ENCODE peak calls at places on chromosomes 3 and 15, in ten cellular contexts. Z is HFFc6; C is GM12865; E is progenitor cell of endocrine pancreas; Q is AG09309; B is vagina; F is CD8-positive, alpha-beta T cell; W is body of pancreas; U is endothelial cell; P is uterus. A is an unnamed sample.

GRCh38 chr15:85741662-85742061 is 53.1 kb downstream of the KLHL25 start:
- DNase-seq in W (no peak), Q (no peak), B (no peak), E (no peak), F (no peak), U (no peak), C (no peak), P (no peak), Z (no peak), A (no peak)

GRCh38 chr15:52567886-52568568 is 803 bp downstream of the ARPP19 start:
- DNase-seq in Q (no peak), Z (no peak), U (no peak), C (peak; percentile 51), F (peak; percentile 17), W (peak; percentile 66), B (no peak), P (no peak), E (peak; percentile 21), A (peak; percentile 10)

GRCh38 chr3:107644631-107645030 is 121.9 kb downstream of the BBX start:
- DNase-seq in B (no peak), Q (no peak), P (no peak), C (no peak), F (no peak), U (no peak), E (no peak), Z (no peak), W (no peak), A (no peak)

GRCh38 chr3:31481697-31482096 is 51.0 kb upstream of the STT3B start:
- DNase-seq in B (no peak), Z (no peak), F (no peak), E (no peak), Q (no peak), P (no peak), C (no peak), W (no peak), U (no peak), A (no peak)

GRCh38 chr15:94097567-94097966 is 133.8 kb upstream of the MCTP2 start:
- DNase-seq in U (no peak), E (no peak), Z (peak; percentile 39), P (no peak), W (no peak), B (no peak), Q (no peak), F (no peak), C (no peak), A (no peak)

GRCh38 chr15:48514103-48514817 is 131.2 kb downstream of the FBN1 start:
- DNase-seq in Z (no peak), C (no peak), E (no peak), W (no peak), U (no peak), Q (no peak), F (no peak), B (no peak), P (no peak), A (no peak)

GRCh38 chr15:79078763-79079395 is 11.7 kb downstream of the RASGRF1 start:
- DNase-seq in B (no peak), F (no peak), E (no peak), C (peak; percentile 11), U (no peak), Q (no peak), Z (no peak), P (no peak), W (no peak), A (no peak)

GRCh38 chr15:74210729-74211128 is 8.1 kb upstream of the STRA6 start:
- DNase-seq in E (no peak), F (no peak), Q (no peak), U (no peak), C (no peak), B (no peak), W (no peak), Z (no peak), P (no peak), A (no peak)

GRCh38 chr3:71304684-71305083 is 278.8 kb downstream of the FOXP1 start:
- DNase-seq in Q (no peak), B (no peak), Z (no peak), P (peak; percentile 34), U (no peak), W (peak; percentile 33), E (no peak), C (no peak), F (no peak), A (no peak)

GRCh38 chr3:177447938-177448337 is 250.7 kb upstream of the TBL1XR1 start:
- DNase-seq in U (no peak), W (peak; percentile 76), Q (no peak), B (no peak), Z (no peak), C (no peak), E (no peak), F (no peak), P (no peak), A (no peak)

GRCh38 chr3:33071181-33071580 is 25.8 kb downstream of the GLB1 start:
- DNase-seq in C (no peak), U (no peak), F (no peak), W (no peak), E (no peak), B (no peak), Z (no peak), P (no peak), Q (no peak), A (no peak)

GRCh38 chr3:123480428-123480827 is 31.5 kb upstream of the ADCY5 start:
- DNase-seq in P (no peak), Q (no peak), C (peak; percentile 49), F (no peak), W (no peak), Z (no peak), B (no peak), E (no peak), U (no peak), A (no peak)

GRCh38 chr3:117846238-117846637 is 1136.7 kb downstream of the TUSC7 start:
- DNase-seq in F (no peak), Q (no peak), U (no peak), P (no peak), B (no peak), E (no peak), Z (no peak), W (no peak), C (no peak), A (no peak)

GRCh38 chr15:38217181-38217580 is 35.5 kb upstream of the SPRED1 start:
- DNase-seq in W (no peak), Z (peak; percentile 27), Q (no peak), U (no peak), F (no peak), P (no peak), B (no peak), C (peak; percentile 9), E (no peak), A (peak; percentile 20)

GRCh38 chr15:75920079-75920478 is 16.4 kb downstream of the FBXO22 start:
- DNase-seq in Z (no peak), F (no peak), B (no peak), W (peak; percentile 13), Q (no peak), C (no peak), P (no peak), U (no peak), E (no peak), A (no peak)

GRCh38 chr3:187112934-187113793 is 26.1 kb downstream of the RPL39L start:
- DNase-seq in B (no peak), E (no peak), P (no peak), U (no peak), F (no peak), C (peak; percentile 47), Q (no peak), W (no peak), Z (peak; percentile 44), A (no peak)
- TF ChIP-seq CTCF in B (peak; percentile 32), E (peak; percentile 55), P (peak; percentile 22), U (peak; percentile 71), F (peak; percentile 81), C (peak; percentile 53), Q (peak; percentile 55), W (peak; percentile 41), Z (peak; percentile 82), A (peak; percentile 69)

DNA sequence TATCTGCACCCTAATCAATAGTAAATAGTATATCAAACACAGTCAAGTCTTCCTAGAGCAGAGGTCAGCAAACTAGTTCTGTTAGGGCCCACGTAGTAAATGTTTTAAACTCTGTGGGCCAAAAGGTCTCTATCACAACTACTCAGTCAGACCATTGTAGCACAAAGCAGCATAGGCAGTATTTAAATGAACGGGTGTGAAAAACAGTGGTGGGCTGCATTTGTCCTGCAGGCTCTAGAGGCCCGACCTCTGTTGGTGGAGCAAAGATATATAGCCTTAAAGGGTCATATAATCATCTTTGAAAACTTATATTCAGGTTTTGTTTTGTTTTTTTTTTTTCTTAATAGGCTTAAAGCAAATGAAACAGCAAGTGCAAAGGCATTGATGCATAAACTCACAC is 326.4 kb upstream of the TRIM42 start:
- DNase-seq in B (no peak), F (no peak), P (no peak), Q (no peak), E (no peak), C (no peak), Z (no peak), W (no peak), U (no peak), A (no peak)
- TF ChIP-seq CTCF in B (no peak), F (no peak), P (no peak), Q (no peak), E (no peak), C (no peak), Z (no peak), W (no peak), U (no peak), A (no peak)

GRCh38 chr3:62451211-62451892 is 78.0 kb upstream of the FEZF2 start:
- DNase-seq in F (no peak), Q (no peak), C (no peak), P (no peak), U (no peak), E (no peak), Z (no peak), B (no peak), W (no peak), A (peak; percentile 46)

DNA sequence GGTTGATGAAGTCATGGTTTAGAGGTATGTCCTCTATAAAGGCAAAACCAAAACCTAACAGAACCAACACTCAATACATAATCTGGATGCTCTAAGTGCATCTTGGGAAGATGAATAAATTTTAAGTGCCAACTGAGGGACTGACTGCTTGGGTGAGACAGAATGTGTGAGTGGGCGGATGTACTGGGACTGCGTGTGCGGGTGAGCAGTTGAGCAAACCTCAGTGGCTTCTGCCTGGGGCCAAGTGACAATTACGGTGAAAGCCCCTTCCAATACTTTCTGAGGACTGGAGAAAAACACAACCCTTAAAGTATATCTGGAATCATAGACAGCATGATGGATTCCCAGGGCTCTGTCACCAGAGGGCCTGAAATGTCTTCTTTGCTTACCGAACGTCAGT is 80.1 kb upstream of the FEZF2 start:
- DNase-seq in Z (no peak), W (no peak), Q (no peak), F (no peak), B (no peak), U (no peak), C (no peak), P (no peak), E (no peak), A (no peak)
- TF ChIP-seq CTCF in Z (no peak), W (no peak), Q (no peak), F (no peak), B (no peak), U (no peak), C (no peak), P (no peak), E (no peak), A (no peak)

DNA sequence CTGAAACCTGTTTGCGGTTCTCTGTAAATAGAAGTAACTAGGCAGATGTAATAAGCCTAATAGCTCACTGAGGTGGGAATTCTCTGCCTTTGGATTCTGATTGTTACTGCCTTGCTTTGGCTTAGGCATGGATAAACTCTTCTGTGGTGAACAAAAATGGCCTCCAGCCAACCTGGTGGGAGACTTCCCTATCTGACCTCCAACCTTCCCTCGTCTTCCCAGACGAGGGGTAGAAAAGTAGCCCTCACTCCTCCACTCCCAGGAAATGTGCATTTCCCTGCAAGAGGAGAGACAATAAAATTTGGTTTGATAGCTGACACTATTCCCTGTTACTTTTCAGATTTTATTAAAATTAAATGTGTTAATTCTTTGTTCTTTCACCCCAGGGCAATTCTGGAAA is 606 bp upstream of the CD96 start:
- DNase-seq in U (no peak), F (no peak), C (no peak), Q (no peak), Z (no peak), B (no peak), P (no peak), E (no peak), W (no peak), A (no peak)
- TF ChIP-seq CTCF in U (no peak), F (no peak), C (no peak), Q (no peak), Z (no peak), B (no peak), P (no peak), E (no peak), W (no peak), A (no peak)